ENCODE peak calls at places on chromosomes 12 and 14, in six cellular contexts. One of them, this sample, is unnamed.

GRCh38 chr14:100079606-100080005 is 14.4 kb downstream of the EVL start:
- DNase-seq in IMR-90: no peak
- DNase-seq in fibroblast of lung: no peak
- DNase-seq in CD8-positive, alpha-beta memory T cell: no peak
- DNase-seq in A673: no peak
- DNase-seq in mesendoderm: no peak
- DNase-seq in this sample: no peak

GRCh38 chr14:71143391-71144290 is 236.4 kb downstream of the PCNX1 start:
- DNase-seq in IMR-90: peak; percentile 80
- DNase-seq in fibroblast of lung: peak; percentile 94
- DNase-seq in CD8-positive, alpha-beta memory T cell: peak; percentile 71
- DNase-seq in A673: peak; percentile 71
- DNase-seq in mesendoderm: peak; percentile 88
- DNase-seq in this sample: peak; percentile 38

GRCh38 chr14:31411218-31411727 is 9.1 kb downstream of the HEATR5A start:
- DNase-seq in IMR-90: peak; percentile 59
- DNase-seq in fibroblast of lung: peak; percentile 45
- DNase-seq in CD8-positive, alpha-beta memory T cell: no peak
- DNase-seq in A673: no peak
- DNase-seq in mesendoderm: no peak
- DNase-seq in this sample: no peak

GRCh38 chr12:39331539-39332261 is 111.2 kb downstream of the KIF21A start:
- DNase-seq in IMR-90: no peak
- DNase-seq in fibroblast of lung: no peak
- DNase-seq in CD8-positive, alpha-beta memory T cell: no peak
- DNase-seq in A673: no peak
- DNase-seq in mesendoderm: no peak
- DNase-seq in this sample: peak; percentile 32

GRCh38 chr12:88408828-88409227 is 171.4 kb downstream of the KITLG start:
- DNase-seq in IMR-90: no peak
- DNase-seq in fibroblast of lung: no peak
- DNase-seq in CD8-positive, alpha-beta memory T cell: no peak
- DNase-seq in A673: no peak
- DNase-seq in mesendoderm: no peak
- DNase-seq in this sample: no peak

GRCh38 chr12:53223391-53224267 is 8.4 kb downstream of the RARG start:
- DNase-seq in IMR-90: peak; percentile 60
- DNase-seq in fibroblast of lung: peak; percentile 66
- DNase-seq in CD8-positive, alpha-beta memory T cell: no peak
- DNase-seq in A673: peak; percentile 50
- DNase-seq in mesendoderm: peak; percentile 75
- DNase-seq in this sample: peak; percentile 40

GRCh38 chr12:28390716-28391452 is 200.6 kb downstream of the CCDC91 start:
- DNase-seq in IMR-90: peak; percentile 52
- DNase-seq in fibroblast of lung: peak; percentile 46
- DNase-seq in CD8-positive, alpha-beta memory T cell: no peak
- DNase-seq in A673: no peak
- DNase-seq in mesendoderm: no peak
- DNase-seq in this sample: no peak

GRCh38 chr14:83594874-83595273 is 1935.1 kb upstream of the FLRT2 start:
- DNase-seq in IMR-90: no peak
- DNase-seq in fibroblast of lung: no peak
- DNase-seq in CD8-positive, alpha-beta memory T cell: no peak
- DNase-seq in A673: no peak
- DNase-seq in mesendoderm: no peak
- DNase-seq in this sample: no peak

GRCh38 chr14:55586411-55586810 is 6.4 kb downstream of the KTN1 start:
- DNase-seq in IMR-90: peak; percentile 24
- DNase-seq in fibroblast of lung: no peak
- DNase-seq in CD8-positive, alpha-beta memory T cell: no peak
- DNase-seq in A673: no peak
- DNase-seq in mesendoderm: no peak
- DNase-seq in this sample: no peak

GRCh38 chr12:70185301-70185700 is 57.9 kb upstream of the CNOT2 start:
- DNase-seq in IMR-90: no peak
- DNase-seq in fibroblast of lung: no peak
- DNase-seq in CD8-positive, alpha-beta memory T cell: no peak
- DNase-seq in A673: no peak
- DNase-seq in mesendoderm: no peak
- DNase-seq in this sample: no peak

GRCh38 chr12:32399373-32400113 is at the start of gene FGD4:
- DNase-seq in IMR-90: peak; percentile 56
- DNase-seq in fibroblast of lung: peak; percentile 82
- DNase-seq in CD8-positive, alpha-beta memory T cell: peak; percentile 62
- DNase-seq in A673: peak; percentile 91
- DNase-seq in mesendoderm: peak; percentile 96
- DNase-seq in this sample: peak; percentile 25

GRCh38 chr12:131038159-131038558 is 84.5 kb downstream of the ADGRD1 start:
- DNase-seq in IMR-90: no peak
- DNase-seq in fibroblast of lung: no peak
- DNase-seq in CD8-positive, alpha-beta memory T cell: no peak
- DNase-seq in A673: no peak
- DNase-seq in mesendoderm: no peak
- DNase-seq in this sample: no peak

GRCh38 chr12:1852076-1852475 is 31.7 kb downstream of the LRTM2 start:
- DNase-seq in IMR-90: no peak
- DNase-seq in fibroblast of lung: no peak
- DNase-seq in CD8-positive, alpha-beta memory T cell: no peak
- DNase-seq in A673: no peak
- DNase-seq in mesendoderm: no peak
- DNase-seq in this sample: no peak

GRCh38 chr14:100603341-100604125 is 16.3 kb upstream of the BEGAIN start:
- DNase-seq in IMR-90: no peak
- DNase-seq in fibroblast of lung: no peak
- DNase-seq in CD8-positive, alpha-beta memory T cell: no peak
- DNase-seq in A673: no peak
- DNase-seq in mesendoderm: no peak
- DNase-seq in this sample: no peak

GRCh38 chr14:55579724-55580400 is at the start of gene KTN1:
- DNase-seq in IMR-90: peak; percentile 71
- DNase-seq in fibroblast of lung: peak; percentile 82
- DNase-seq in CD8-positive, alpha-beta memory T cell: peak; percentile 88
- DNase-seq in A673: peak; percentile 89
- DNase-seq in mesendoderm: peak; percentile 87
- DNase-seq in this sample: peak; percentile 89

GRCh38 chr12:72570601-72571000 is 298.4 kb downstream of the TRHDE start:
- DNase-seq in IMR-90: no peak
- DNase-seq in fibroblast of lung: no peak
- DNase-seq in CD8-positive, alpha-beta memory T cell: no peak
- DNase-seq in A673: peak; percentile 45
- DNase-seq in mesendoderm: peak; percentile 69
- DNase-seq in this sample: no peak

GRCh38 chr12:20212658-20213387 is 155.5 kb upstream of the PDE3A start:
- DNase-seq in IMR-90: peak; percentile 98
- DNase-seq in fibroblast of lung: peak; percentile 99
- DNase-seq in CD8-positive, alpha-beta memory T cell: no peak
- DNase-seq in A673: peak; percentile 98
- DNase-seq in mesendoderm: peak; percentile 99
- DNase-seq in this sample: no peak

GRCh38 chr12:112153900-112154234 is 28.5 kb downstream of the TRAFD1 start:
- DNase-seq in IMR-90: no peak
- DNase-seq in fibroblast of lung: no peak
- DNase-seq in CD8-positive, alpha-beta memory T cell: no peak
- DNase-seq in A673: no peak
- DNase-seq in mesendoderm: no peak
- DNase-seq in this sample: no peak

GRCh38 chr14:99679543-99679942 is 4.6 kb upstream of the CYP46A1 start:
- DNase-seq in IMR-90: no peak
- DNase-seq in fibroblast of lung: no peak
- DNase-seq in CD8-positive, alpha-beta memory T cell: no peak
- DNase-seq in A673: no peak
- DNase-seq in mesendoderm: no peak
- DNase-seq in this sample: no peak

GRCh38 chr14:99127651-99128167 is 144.3 kb downstream of the BCL11B start:
- DNase-seq in IMR-90: no peak
- DNase-seq in fibroblast of lung: peak; percentile 83
- DNase-seq in CD8-positive, alpha-beta memory T cell: no peak
- DNase-seq in A673: no peak
- DNase-seq in mesendoderm: peak; percentile 32
- DNase-seq in this sample: no peak

GRCh38 chr14:58978336-58978735 is 210.1 kb upstream of the DAAM1 start:
- DNase-seq in IMR-90: peak; percentile 27
- DNase-seq in fibroblast of lung: peak; percentile 53
- DNase-seq in CD8-positive, alpha-beta memory T cell: no peak
- DNase-seq in A673: no peak
- DNase-seq in mesendoderm: no peak
- DNase-seq in this sample: no peak

GRCh38 chr12:64665506-64665905 is 55.2 kb downstream of the RASSF3 start:
- DNase-seq in IMR-90: no peak
- DNase-seq in fibroblast of lung: no peak
- DNase-seq in CD8-positive, alpha-beta memory T cell: peak; percentile 71
- DNase-seq in A673: no peak
- DNase-seq in mesendoderm: peak; percentile 82
- DNase-seq in this sample: peak; percentile 80

GRCh38 chr12:88546851-88547250 is 33.4 kb downstream of the KITLG start:
- DNase-seq in IMR-90: peak; percentile 65
- DNase-seq in fibroblast of lung: peak; percentile 62
- DNase-seq in CD8-positive, alpha-beta memory T cell: no peak
- DNase-seq in A673: no peak
- DNase-seq in mesendoderm: no peak
- DNase-seq in this sample: no peak

GRCh38 chr12:84858796-84859195 is 53.8 kb downstream of the SLC6A15 start:
- DNase-seq in IMR-90: no peak
- DNase-seq in fibroblast of lung: no peak
- DNase-seq in CD8-positive, alpha-beta memory T cell: no peak
- DNase-seq in A673: no peak
- DNase-seq in mesendoderm: no peak
- DNase-seq in this sample: no peak

GRCh38 chr14:49160983-49161382 is 425.2 kb downstream of the RPS29 start:
- DNase-seq in IMR-90: no peak
- DNase-seq in fibroblast of lung: no peak
- DNase-seq in CD8-positive, alpha-beta memory T cell: no peak
- DNase-seq in A673: peak; percentile 46
- DNase-seq in mesendoderm: no peak
- DNase-seq in this sample: no peak

GRCh38 chr12:120399531-120399930 is 30.6 kb upstream of the MSI1 start:
- DNase-seq in IMR-90: peak; percentile 75
- DNase-seq in fibroblast of lung: peak; percentile 75
- DNase-seq in CD8-positive, alpha-beta memory T cell: no peak
- DNase-seq in A673: no peak
- DNase-seq in mesendoderm: no peak
- DNase-seq in this sample: no peak

GRCh38 chr12:53777936-53778644 is 26.3 kb upstream of the CISTR start:
- DNase-seq in IMR-90: no peak
- DNase-seq in fibroblast of lung: no peak
- DNase-seq in CD8-positive, alpha-beta memory T cell: no peak
- DNase-seq in A673: no peak
- DNase-seq in mesendoderm: no peak
- DNase-seq in this sample: no peak

GRCh38 chr12:98439471-98440164 is 75.8 kb upstream of the TMPO start:
- DNase-seq in IMR-90: no peak
- DNase-seq in fibroblast of lung: peak; percentile 72
- DNase-seq in CD8-positive, alpha-beta memory T cell: no peak
- DNase-seq in A673: peak; percentile 99
- DNase-seq in mesendoderm: peak; percentile 76
- DNase-seq in this sample: no peak

GRCh38 chr14:66487159-66487558 is 988 bp downstream of the CCDC196 start:
- DNase-seq in IMR-90: no peak
- DNase-seq in fibroblast of lung: no peak
- DNase-seq in CD8-positive, alpha-beta memory T cell: no peak
- DNase-seq in A673: no peak
- DNase-seq in mesendoderm: no peak
- DNase-seq in this sample: no peak

GRCh38 chr12:10235761-10236631 is 23.3 kb downstream of the GABARAPL1 start:
- DNase-seq in IMR-90: peak; percentile 44
- DNase-seq in fibroblast of lung: peak; percentile 25
- DNase-seq in CD8-positive, alpha-beta memory T cell: peak; percentile 63
- DNase-seq in A673: peak; percentile 68
- DNase-seq in mesendoderm: peak; percentile 65
- DNase-seq in this sample: peak; percentile 37

GRCh38 chr12:21276826-21277225 is 57.9 kb downstream of the SLCO1A2 start:
- DNase-seq in IMR-90: no peak
- DNase-seq in fibroblast of lung: no peak
- DNase-seq in CD8-positive, alpha-beta memory T cell: no peak
- DNase-seq in A673: peak; percentile 15
- DNase-seq in mesendoderm: no peak
- DNase-seq in this sample: no peak

GRCh38 chr12:130988261-130989175 is 34.8 kb downstream of the ADGRD1 start:
- DNase-seq in IMR-90: no peak
- DNase-seq in fibroblast of lung: no peak
- DNase-seq in CD8-positive, alpha-beta memory T cell: peak; percentile 9
- DNase-seq in A673: no peak
- DNase-seq in mesendoderm: no peak
- DNase-seq in this sample: no peak

GRCh38 chr12:23098110-23099049 is 473.4 kb downstream of the ETNK1 start:
- DNase-seq in IMR-90: no peak
- DNase-seq in fibroblast of lung: peak; percentile 51
- DNase-seq in CD8-positive, alpha-beta memory T cell: no peak
- DNase-seq in A673: peak; percentile 4
- DNase-seq in mesendoderm: no peak
- DNase-seq in this sample: no peak

GRCh38 chr14:103124501-103125001 is 1.3 kb downstream of the TNFAIP2 start:
- DNase-seq in IMR-90: no peak
- DNase-seq in fibroblast of lung: no peak
- DNase-seq in CD8-positive, alpha-beta memory T cell: no peak
- DNase-seq in A673: no peak
- DNase-seq in mesendoderm: no peak
- DNase-seq in this sample: no peak
- H3K27ac ChIP-seq in IMR-90: no peak overlapping the region
- H3K27ac ChIP-seq in fibroblast of lung: no peak overlapping the region
- H3K27ac ChIP-seq in CD8-positive, alpha-beta memory T cell: no peak overlapping the region
- H3K27ac ChIP-seq in A673: no peak overlapping the region
- H3K27ac ChIP-seq in mesendoderm: no peak overlapping the region
- H3K27ac ChIP-seq in this sample: no peak overlapping the region

GRCh38 chr12:121439715-121440114 is 39.8 kb downstream of the RNF34 start:
- DNase-seq in IMR-90: no peak
- DNase-seq in fibroblast of lung: no peak
- DNase-seq in CD8-positive, alpha-beta memory T cell: no peak
- DNase-seq in A673: no peak
- DNase-seq in mesendoderm: no peak
- DNase-seq in this sample: no peak
- H3K36me3 ChIP-seq in IMR-90: peaks cover 51% of the 10 kb centered on the region
- H3K36me3 ChIP-seq in fibroblast of lung: peaks cover 16% of the 10 kb centered on the region
- H3K36me3 ChIP-seq in CD8-positive, alpha-beta memory T cell: peaks cover 32% of the 10 kb centered on the region
- H3K36me3 ChIP-seq in A673: peaks cover 63% of the 10 kb centered on the region
- H3K36me3 ChIP-seq in mesendoderm: peaks cover 26% of the 10 kb centered on the region
- H3K36me3 ChIP-seq in this sample: peaks cover 44% of the 10 kb centered on the region

DNA sequence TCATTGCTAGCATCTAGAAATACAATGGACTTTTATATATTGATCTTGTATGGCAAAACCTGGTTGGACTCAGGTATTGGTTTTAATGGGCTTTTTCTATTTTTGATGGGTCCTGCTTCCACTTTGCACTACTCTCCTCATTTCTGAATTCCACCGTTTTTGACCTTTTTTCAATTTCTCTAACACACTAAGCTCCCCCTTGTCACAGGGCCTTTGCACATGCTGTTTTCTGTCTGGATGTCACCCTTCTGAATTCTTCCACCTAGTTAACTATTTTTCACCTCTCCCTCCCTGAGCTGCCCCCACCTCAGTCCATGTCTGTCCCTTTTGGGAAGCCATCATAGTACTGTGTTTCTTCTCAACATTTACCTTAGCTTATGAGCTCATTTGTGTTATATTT is 112.7 kb upstream of the FRMD6 start:
- DNase-seq in IMR-90: no peak
- DNase-seq in fibroblast of lung: no peak
- DNase-seq in CD8-positive, alpha-beta memory T cell: no peak
- DNase-seq in A673: no peak
- DNase-seq in mesendoderm: no peak
- DNase-seq in this sample: no peak
- H3K27ac ChIP-seq in IMR-90: no peak overlapping the region
- H3K27ac ChIP-seq in fibroblast of lung: peak overlapping the region; percentile 62
- H3K27ac ChIP-seq in CD8-positive, alpha-beta memory T cell: no peak overlapping the region
- H3K27ac ChIP-seq in A673: no peak overlapping the region
- H3K27ac ChIP-seq in mesendoderm: no peak overlapping the region
- H3K27ac ChIP-seq in this sample: no peak overlapping the region

GRCh38 chr12:115680967-115681366 is 596.5 kb downstream of the MED13L start:
- DNase-seq in IMR-90: no peak
- DNase-seq in fibroblast of lung: no peak
- DNase-seq in CD8-positive, alpha-beta memory T cell: no peak
- DNase-seq in A673: no peak
- DNase-seq in mesendoderm: no peak
- DNase-seq in this sample: no peak
- H3K36me3 ChIP-seq in IMR-90: no peaks in the 10 kb centered on the region
- H3K36me3 ChIP-seq in fibroblast of lung: no peaks in the 10 kb centered on the region
- H3K36me3 ChIP-seq in CD8-positive, alpha-beta memory T cell: no peaks in the 10 kb centered on the region
- H3K36me3 ChIP-seq in A673: no peaks in the 10 kb centered on the region
- H3K36me3 ChIP-seq in mesendoderm: no peaks in the 10 kb centered on the region
- H3K36me3 ChIP-seq in this sample: no peaks in the 10 kb centered on the region